ENCODE peak calls at places on chromosome 1, in six cellular contexts. C is psoas muscle; S is sigmoid colon; R is heart left ventricle; V is astrocyte of the spinal cord; F is CD8-positive, alpha-beta T cell. W is an unnamed sample.

GRCh38 chr1:223765036-223765718 is 52.8 kb downstream of the CAPN2 start:
- DNase-seq in V (peak), S (peak), C (no peak), R (no peak), F (no peak), W (no peak)

GRCh38 chr1:60924165-60924564 is 158.2 kb upstream of the NFIA start:
- DNase-seq in C (no peak), V (no peak), R (no peak), S (no peak), F (no peak), W (no peak)

GRCh38 chr1:6603424-6603850 is 768 bp upstream of the KLHL21 start:
- DNase-seq in R (no peak), F (peak), S (peak), V (peak), C (peak), W (no peak)

GRCh38 chr1:31239653-31240241 is at the start of gene NKAIN1:
- DNase-seq in C (peak), S (peak), V (no peak), R (no peak), F (no peak), W (no peak)

GRCh38 chr1:209590405-209590804 is 6.9 kb downstream of the CAMK1G start:
- DNase-seq in S (no peak), V (no peak), C (no peak), F (no peak), R (no peak), W (no peak)

GRCh38 chr1:36924282-36924791 is 110.0 kb downstream of the GRIK3 start:
- DNase-seq in F (peak), S (peak), R (no peak), V (peak), C (peak), W (no peak)

GRCh38 chr1:17661546-17662157 is 93.5 kb upstream of the ACTL8 start:
- DNase-seq in V (peak), C (peak), F (peak), S (peak), R (peak), W (no peak)

GRCh38 chr1:31872658-31873636 is 57.1 kb upstream of the SPOCD1 start:
- DNase-seq in F (no peak), R (no peak), S (no peak), C (no peak), V (no peak), W (no peak)

GRCh38 chr1:117232551-117232950 is 21.8 kb upstream of the VTCN1 start:
- DNase-seq in C (no peak), V (no peak), R (no peak), S (no peak), F (no peak), W (no peak)

GRCh38 chr1:101235696-101236545 is 898 bp upstream of the S1PR1 start:
- DNase-seq in V (peak), S (peak), F (peak), R (peak), C (peak), W (peak)

GRCh38 chr1:211282023-211282373 is 22.8 kb downstream of the RCOR3 start:
- DNase-seq in V (no peak), S (no peak), R (no peak), F (no peak), C (no peak), W (no peak)

GRCh38 chr1:204426035-204426436 is 14.4 kb upstream of the PPP1R15B start:
- DNase-seq in F (no peak), V (peak), C (no peak), S (no peak), R (no peak), W (no peak)

GRCh38 chr1:15951341-15952153 is 24.4 kb downstream of the ZBTB17 start:
- DNase-seq in S (peak), C (no peak), V (no peak), R (peak), F (no peak), W (no peak)

GRCh38 chr1:22812993-22813790 is 102.6 kb downstream of the EPHB2 start:
- DNase-seq in S (no peak), F (no peak), C (no peak), V (no peak), R (no peak), W (no peak)

GRCh38 chr1:25649041-25649440 is 32.5 kb downstream of the MAN1C1 start:
- DNase-seq in V (no peak), F (no peak), C (no peak), R (no peak), S (no peak), W (no peak)

GRCh38 chr1:72007312-72007711 is 275.0 kb downstream of the NEGR1 start:
- DNase-seq in F (no peak), C (no peak), S (no peak), V (no peak), R (no peak), W (no peak)

GRCh38 chr1:32448773-32449456 is 16.0 kb upstream of the ZBTB8B start:
- DNase-seq in C (no peak), S (no peak), R (no peak), V (no peak), F (no peak), W (no peak)

GRCh38 chr1:8423702-8424538 is 106.0 kb downstream of the SLC45A1 start:
- DNase-seq in F (peak), S (peak), C (peak), R (peak), V (peak), W (no peak)

GRCh38 chr1:217135987-217136894 is 413.0 kb upstream of the ESRRG start:
- DNase-seq in C (no peak), F (no peak), R (no peak), V (no peak), S (no peak), W (no peak)

GRCh38 chr1:217133092-217133491 is 409.9 kb upstream of the ESRRG start:
- DNase-seq in C (no peak), V (no peak), R (no peak), F (no peak), S (no peak), W (no peak)

GRCh38 chr1:217134857-217135568 is 411.8 kb upstream of the ESRRG start:
- DNase-seq in V (peak), F (no peak), R (no peak), C (no peak), S (no peak), W (no peak)

GRCh38 chr1:217135569-217135915 is 412.3 kb upstream of the ESRRG start:
- DNase-seq in S (no peak), C (no peak), F (no peak), V (peak), R (no peak), W (no peak)

DNA sequence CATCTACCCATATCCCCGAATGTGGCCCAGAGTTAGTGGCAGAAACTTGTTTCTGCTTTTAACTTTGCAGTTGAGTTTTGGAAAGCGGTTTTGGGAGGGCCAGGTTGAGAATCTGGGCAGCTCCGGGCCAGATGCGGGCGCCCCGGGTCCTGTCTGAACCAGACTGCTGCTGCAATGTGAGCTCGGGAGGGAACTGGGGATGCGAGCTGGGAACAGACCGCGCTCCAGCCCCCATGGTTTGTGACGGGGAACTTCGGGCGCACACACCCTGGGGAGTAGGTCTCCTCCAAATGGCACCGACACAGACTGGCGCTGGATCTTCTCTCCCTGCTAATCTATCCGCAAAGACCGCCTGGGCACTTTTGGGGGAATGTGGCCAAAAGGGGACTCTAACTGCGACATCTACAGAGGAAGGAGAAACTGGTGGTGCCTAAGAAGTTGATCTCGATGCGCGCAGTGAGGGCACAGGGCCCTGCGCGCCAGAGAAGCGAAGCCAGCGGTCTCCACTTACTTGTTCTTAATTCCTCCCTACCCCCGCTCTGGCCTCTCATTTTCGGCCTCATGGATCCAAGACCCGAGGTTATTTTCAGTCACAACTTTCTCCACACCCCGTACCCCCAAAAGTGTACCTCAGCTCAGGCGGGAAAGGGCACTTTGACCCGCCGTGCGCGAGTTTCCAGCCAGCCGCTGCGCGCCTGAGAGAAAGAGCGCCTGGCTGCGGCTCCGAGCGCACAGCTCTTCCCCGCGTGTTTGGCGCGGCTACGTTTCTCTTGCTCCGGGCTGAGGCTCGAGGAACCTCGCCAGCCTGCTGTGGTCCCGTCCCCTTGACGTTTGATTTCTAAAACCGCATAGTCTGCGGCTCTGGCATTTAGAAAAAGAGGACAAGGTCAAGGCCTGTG is 411.0 kb upstream of the ESRRG start:
- DNase-seq in F (no peak), S (no peak), C (no peak), R (no peak), V (peak), W (no peak)
- H3K4me3 ChIP-seq in F (no peak), S (peak), C (peak), R (peak), V (peak), W (no peak)

GRCh38 chr1:201470581-201470980 is 1.6 kb upstream of the PHLDA3 start:
- DNase-seq in C (no peak), R (no peak), S (no peak), F (no peak), V (no peak), W (no peak)

GRCh38 chr1:201466492-201466891 is 2.5 kb downstream of the PHLDA3 start:
- DNase-seq in F (no peak), S (no peak), C (peak), V (no peak), R (no peak), W (no peak)

GRCh38 chr1:201468844-201469644 is at the start of gene PHLDA3:
- DNase-seq in V (peak), C (peak), R (peak), F (no peak), S (peak), W (no peak)

GRCh38 chr1:201469645-201470074 is 672 bp upstream of the PHLDA3 start:
- DNase-seq in S (no peak), C (no peak), V (no peak), F (no peak), R (no peak), W (no peak)

DNA sequence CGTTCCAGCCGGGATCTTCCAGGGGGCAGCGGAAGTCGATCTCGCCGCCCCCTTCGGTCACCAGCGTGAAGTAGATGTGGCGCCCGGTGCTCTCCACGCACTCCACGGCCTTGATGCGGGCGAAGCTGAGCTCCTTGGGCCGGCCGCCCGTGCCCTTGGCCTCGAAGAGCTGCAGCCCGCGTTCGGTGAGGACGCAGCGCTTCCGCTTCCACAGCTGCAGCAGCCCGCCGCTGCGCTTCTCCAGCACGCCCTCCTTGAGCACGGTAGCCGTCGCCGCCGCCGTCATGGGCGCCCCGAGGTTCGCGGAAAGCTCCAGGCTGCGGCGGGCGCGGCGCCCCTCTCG is 516 bp downstream of the PHLDA3 start:
- DNase-seq in R (peak), C (peak), S (no peak), F (no peak), V (no peak), W (no peak)
- H3K4me3 ChIP-seq in R (peak), C (peak), S (peak), F (no peak), V (peak), W (peak)

DNA sequence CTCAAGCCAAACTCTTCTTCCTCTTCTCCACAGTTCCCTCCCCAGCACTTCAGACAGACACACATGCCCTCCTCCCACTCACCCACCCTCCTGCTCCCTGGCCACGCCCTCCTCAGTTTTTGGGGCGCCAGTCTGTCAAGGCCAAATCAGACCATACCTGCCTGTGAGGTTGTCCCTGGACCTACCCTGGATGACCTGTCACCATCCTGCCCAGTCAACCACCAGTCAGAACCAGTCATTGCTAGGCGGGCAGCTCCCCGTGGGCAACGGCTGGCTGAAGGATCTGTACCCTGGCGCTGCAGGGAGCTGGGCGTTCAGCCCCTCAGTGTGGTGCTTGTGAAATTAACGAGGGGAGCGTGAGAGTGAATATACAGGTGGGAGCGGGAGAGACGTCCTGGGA is 670 bp downstream of the C1orf210 start:
- DNase-seq in S (peak), F (no peak), R (no peak), V (no peak), C (no peak), W (no peak)
- H3K4me3 ChIP-seq in S (no peak), F (no peak), R (no peak), V (no peak), C (no peak), W (no peak)

GRCh38 chr1:118992868-118993711 is 4.9 kb upstream of the TBX15 start:
- DNase-seq in V (no peak), C (no peak), R (no peak), S (no peak), F (no peak), W (no peak)
- H3K4me3 ChIP-seq in V (no peak), C (no peak), R (no peak), S (no peak), F (no peak), W (no peak)

GRCh38 chr1:934991-935750 is 11.4 kb downstream of the SAMD11 start:
- DNase-seq in S (no peak), F (no peak), R (no peak), V (no peak), C (no peak), W (no peak)
- H3K4me3 ChIP-seq in S (no peak), F (no peak), R (no peak), V (no peak), C (no peak), W (no peak)